ENCODE peak calls at places on chromosomes 3 and 15, in nine cellular contexts. O is iPS DF 6.9, T is dermis blood vessel endothelial cell, B is uterus, J is SK-N-DZ, I is fibroblast of lung, U is nephron progenitor cell, M is ACHN, E is ovary. N is an unnamed sample.

GRCh38 chr15:96849501-96849900 is 519.0 kb downstream of the NR2F2 start:
- DNase-seq in J (no peak), U (no peak), I (peak), O (no peak), T (peak), M (no peak), E (no peak), B (no peak), N (no peak)

GRCh38 chr3:196948442-196949365 is 6.4 kb upstream of the NCBP2 start:
- DNase-seq in T (no peak), M (no peak), E (no peak), I (no peak), O (no peak), B (no peak), J (peak), U (no peak), N (no peak)

GRCh38 chr3:46673151-46674030 is 20.1 kb downstream of the ALS2CL start:
- DNase-seq in I (no peak), J (no peak), B (no peak), O (no peak), U (no peak), M (no peak), E (peak), T (no peak), N (no peak)

GRCh38 chr15:79003301-79003700 is 58.5 kb upstream of the CTSH start:
- DNase-seq in B (no peak), U (no peak), T (no peak), M (no peak), O (no peak), I (peak), J (peak), E (no peak), N (no peak)

GRCh38 chr15:91348812-91349500 is 248.9 kb downstream of the SV2B start:
- DNase-seq in E (no peak), T (no peak), B (no peak), O (no peak), J (no peak), I (peak), M (no peak), U (no peak), N (no peak)

GRCh38 chr15:89669309-89669865 is 9.8 kb downstream of the PLIN1 start:
- DNase-seq in O (no peak), T (no peak), M (no peak), E (no peak), J (no peak), U (no peak), I (no peak), B (no peak), N (no peak)

GRCh38 chr3:45125550-45126026 is 20.6 kb downstream of the CDCP1 start:
- DNase-seq in M (no peak), O (no peak), U (no peak), J (no peak), E (no peak), I (no peak), B (no peak), T (no peak), N (no peak)

GRCh38 chr3:176293277-176293676 is 904.0 kb downstream of the TBL1XR1 start:
- DNase-seq in O (no peak), I (no peak), U (no peak), T (no peak), J (no peak), B (no peak), E (no peak), M (no peak), N (no peak)

GRCh38 chr15:73751481-73751880 is 1.7 kb downstream of the INSYN1 start:
- DNase-seq in M (no peak), I (no peak), U (no peak), E (no peak), O (no peak), B (no peak), J (no peak), T (no peak), N (no peak)

N was measured in HS-27A.